ENCODE peak calls at places on chromosomes 4 and X, in eight cellular contexts. G is SK-N-SH, L is K562, K is GM12878, N is HCT116, Y is H1, W is HepG2, O is endothelial cell of umbilical vein. J is an unnamed sample.

GRCh38 chrX:16695079-16695676 is 17.3 kb downstream of the CTPS2 start:
- DNase-seq in L (peak), K (no peak), N (peak), Y (peak), G (peak), W (peak), O (peak), J (peak)

GRCh38 chr4:69717778-69718177 is 42.6 kb downstream of the SULT1B1 start:
- DNase-seq in L (no peak), N (no peak), K (no peak), W (no peak), Y (no peak), O (no peak), G (no peak), J (no peak)

GRCh38 chrX:12360991-12361598 is 222.8 kb downstream of the FRMPD4 start:
- DNase-seq in K (no peak), W (no peak), N (no peak), G (no peak), O (peak), L (no peak), Y (no peak), J (no peak)

GRCh38 chr4:7785017-7785416 is 154.6 kb downstream of the AFAP1 start:
- DNase-seq in N (no peak), G (peak), Y (no peak), K (no peak), W (no peak), L (no peak), O (peak), J (no peak)

GRCh38 chr4:140096483-140096861 is 57.5 kb downstream of the MAML3 start:
- DNase-seq in G (no peak), K (no peak), N (no peak), W (no peak), L (no peak), O (no peak), Y (no peak), J (no peak)

GRCh38 chr4:7055111-7055989 is 12.2 kb downstream of the TADA2B start:
- DNase-seq in W (no peak), K (no peak), G (no peak), N (no peak), Y (no peak), L (no peak), O (peak), J (no peak)

GRCh38 chr4:123350191-123350544 is 46.4 kb upstream of the SPRY1 start:
- DNase-seq in K (no peak), L (peak), Y (no peak), G (no peak), N (peak), O (peak), W (peak), J (no peak)

GRCh38 chrX:13380230-13380629 is 60.4 kb upstream of the ATXN3L start:
- DNase-seq in K (no peak), N (no peak), L (no peak), O (peak), G (no peak), Y (no peak), W (no peak), J (no peak)

GRCh38 chr4:10666616-10667015 is 18.0 kb downstream of the CLNK start:
- DNase-seq in K (no peak), L (no peak), O (no peak), W (no peak), Y (no peak), G (no peak), N (no peak), J (no peak)

GRCh38 chrX:11533211-11533651 is 132.5 kb downstream of the ARHGAP6 start:
- DNase-seq in O (peak), K (peak), Y (no peak), G (peak), W (peak), L (peak), N (peak), J (peak)

GRCh38 chrX:24542756-24543155 is 77.7 kb downstream of the PDK3 start:
- DNase-seq in G (no peak), Y (no peak), W (no peak), K (no peak), O (peak), L (no peak), N (no peak), J (no peak)

GRCh38 chr4:74228691-74229640 is 71.0 kb downstream of the MTHFD2L start:
- DNase-seq in Y (peak), K (no peak), O (peak), N (peak), L (peak), G (peak), W (peak), J (peak)

GRCh38 chr4:138892483-138893386 is 122.8 kb upstream of the NOCT start:
- DNase-seq in O (no peak), K (no peak), N (no peak), W (no peak), L (no peak), Y (no peak), G (no peak), J (no peak)

GRCh38 chr4:124304936-124305335 is 407.6 kb downstream of the ANKRD50 start:
- DNase-seq in K (no peak), L (no peak), G (no peak), W (no peak), Y (no peak), O (peak), N (no peak), J (no peak)

GRCh38 chrX:1137531-1137930 is 74.9 kb downstream of the CRLF2 start:
- DNase-seq in K (no peak), O (no peak), L (no peak), Y (no peak), G (no peak), N (no peak), W (no peak), J (no peak)

GRCh38 chr4:156970501-156971167 is 965 bp downstream of the PDGFC start:
- DNase-seq in W (peak), Y (peak), O (peak), N (no peak), G (peak), K (no peak), L (no peak), J (no peak)

GRCh38 chr4:132572210-132572609 is 576.9 kb upstream of the PCDH10 start:
- DNase-seq in Y (no peak), G (no peak), W (no peak), N (no peak), K (no peak), L (no peak), O (peak), J (no peak)

GRCh38 chr4:7160439-7160838 is 31.9 kb upstream of the SORCS2 start:
- DNase-seq in Y (no peak), G (peak), W (no peak), L (no peak), O (no peak), K (no peak), N (no peak), J (no peak)

GRCh38 chr4:118904935-118905334 is 16.3 kb downstream of the SYNPO2 start:
- DNase-seq in Y (no peak), G (peak), W (no peak), L (no peak), K (no peak), N (no peak), O (peak), J (no peak)

GRCh38 chr4:40731792-40732245 is 17.9 kb upstream of the NSUN7 start:
- DNase-seq in O (peak), W (peak), K (no peak), L (no peak), N (no peak), Y (no peak), G (peak), J (no peak)

GRCh38 chr4:36218121-36218520 is 26.2 kb downstream of the ARAP2 start:
- DNase-seq in O (no peak), G (no peak), Y (no peak), K (no peak), L (no peak), W (no peak), N (no peak), J (no peak)

GRCh38 chr4:74426101-74426500 is 18.8 kb upstream of the AREG start:
- DNase-seq in L (no peak), K (no peak), W (no peak), N (no peak), Y (no peak), O (no peak), G (no peak), J (no peak)

GRCh38 chr4:38469410-38469809 is 194.6 kb upstream of the KLF3 start:
- DNase-seq in L (no peak), G (no peak), N (no peak), W (no peak), K (no peak), Y (no peak), O (no peak), J (no peak)

GRCh38 chr4:90120037-90120436 is 7.2 kb upstream of the CCSER1 start:
- DNase-seq in K (no peak), W (no peak), L (no peak), Y (no peak), O (peak), G (no peak), N (no peak), J (no peak)

GRCh38 chr4:152408514-152409327 is 127.2 kb downstream of the FBXW7 start:
- DNase-seq in K (no peak), W (peak), N (peak), O (peak), Y (no peak), G (peak), L (peak), J (no peak)

GRCh38 chrX:139093201-139093600 is 381.7 kb upstream of the FGF13 start:
- DNase-seq in G (no peak), K (no peak), Y (no peak), N (no peak), O (no peak), W (no peak), L (no peak), J (no peak)

GRCh38 chr4:156293657-156294297 is 340.1 kb upstream of the CTSO start:
- DNase-seq in Y (no peak), W (no peak), G (no peak), N (no peak), K (no peak), L (no peak), O (peak), J (no peak)

GRCh38 chr4:158314756-158315487 is 104.6 kb downstream of the TMEM144 start:
- DNase-seq in Y (no peak), O (peak), K (no peak), L (no peak), G (no peak), N (no peak), W (no peak), J (no peak)

GRCh38 chr4:1989533-1990347 is 19.0 kb downstream of the NELFA start:
- DNase-seq in O (no peak), K (no peak), W (no peak), G (no peak), L (no peak), Y (no peak), N (no peak), J (no peak)

GRCh38 chrX:63718010-63718694 is 66.9 kb downstream of the ARHGEF9 start:
- DNase-seq in W (no peak), Y (no peak), G (no peak), K (no peak), L (no peak), N (no peak), O (no peak), J (no peak)

GRCh38 chr4:94498502-94498901 is 46.8 kb downstream of the PDLIM5 start:
- DNase-seq in W (no peak), K (no peak), Y (no peak), O (no peak), G (no peak), N (no peak), L (no peak), J (no peak)

GRCh38 chrX:63855896-63856295 is 70.9 kb upstream of the ARHGEF9 start:
- DNase-seq in L (no peak), K (no peak), O (no peak), W (no peak), N (no peak), G (no peak), Y (no peak), J (no peak)

GRCh38 chr4:168478868-168479267 is 1.4 kb downstream of the DDX60L start:
- DNase-seq in G (no peak), N (no peak), O (no peak), Y (no peak), L (no peak), K (no peak), W (no peak), J (no peak)

GRCh38 chr4:169952236-169953088 is 73.7 kb downstream of the MFAP3L start:
- DNase-seq in N (no peak), G (no peak), L (no peak), K (peak), Y (no peak), W (no peak), O (no peak), J (no peak)

GRCh38 chr4:169398294-169398693 is 127.5 kb upstream of the SH3RF1 start:
- DNase-seq in Y (no peak), W (no peak), L (no peak), N (no peak), O (peak), G (no peak), K (no peak), J (peak)

GRCh38 chrX:70262952-70263567 is 3.1 kb upstream of the P2RY4 start:
- DNase-seq in O (peak), N (no peak), Y (peak), L (peak), G (peak), W (peak), K (no peak), J (no peak)

GRCh38 chr4:21768349-21769310 is 179.9 kb downstream of the KCNIP4 start:
- DNase-seq in W (peak), G (peak), L (peak), O (peak), N (peak), Y (no peak), K (no peak), J (no peak)

GRCh38 chr4:59223292-59223941 is 1976.7 kb upstream of the ADGRL3 start:
- DNase-seq in G (peak), L (no peak), W (no peak), N (no peak), K (no peak), Y (no peak), O (no peak), J (no peak)

GRCh38 chr4:82577451-82577850 is 15.7 kb upstream of the TMEM150C start:
- DNase-seq in W (no peak), O (no peak), G (no peak), L (no peak), N (no peak), Y (no peak), K (no peak), J (no peak)
- TF ChIP-seq POLR2AphosphoS5 in W (no peak), O (no peak), G (no peak), L (no peak), N (no peak), Y (no peak), K (no peak), J (no peak)

DNA sequence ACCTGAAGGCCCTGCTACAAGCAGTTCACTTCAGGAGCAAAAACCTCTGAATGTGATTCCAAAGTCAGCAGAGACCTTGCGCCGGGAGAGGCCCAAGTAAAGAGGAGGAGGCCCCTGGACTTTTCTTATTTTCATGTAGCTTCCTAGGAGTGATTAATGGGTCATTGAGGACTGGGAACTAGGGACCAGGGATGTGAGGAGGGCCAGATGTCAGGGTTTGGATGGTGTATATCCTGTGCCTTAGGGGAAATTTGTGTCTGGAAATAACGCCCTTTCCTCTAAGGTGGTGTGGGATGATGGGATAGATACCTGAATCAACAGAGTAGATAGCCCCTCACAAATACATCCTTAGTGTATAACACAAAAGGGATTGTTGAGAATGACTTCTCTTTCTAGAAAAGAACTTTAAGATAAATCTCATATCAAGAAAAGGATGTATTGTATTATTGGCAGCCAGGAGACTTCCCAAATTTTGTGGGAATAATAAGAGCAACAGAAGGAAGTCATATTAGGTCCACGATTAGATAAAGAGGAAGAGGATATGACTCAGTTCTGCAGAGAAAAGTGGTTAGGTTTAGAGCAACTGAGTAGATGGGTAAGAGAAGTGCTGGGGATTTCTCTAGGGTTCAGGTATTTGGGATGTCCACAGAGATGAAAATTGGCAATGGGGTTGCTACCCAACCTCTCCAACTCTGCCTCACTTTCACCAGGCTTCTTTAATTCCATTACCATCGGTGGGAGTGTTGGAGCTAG is 1.1 kb downstream of the ITGB1BP2 start:
- DNase-seq in G (no peak), Y (no peak), K (no peak), O (peak), W (no peak), N (no peak), L (no peak), J (no peak)
- H3K4me3 ChIP-seq in G (no peak), Y (no peak), K (no peak), O (no peak), W (no peak), N (no peak), L (no peak), J (no peak)

DNA sequence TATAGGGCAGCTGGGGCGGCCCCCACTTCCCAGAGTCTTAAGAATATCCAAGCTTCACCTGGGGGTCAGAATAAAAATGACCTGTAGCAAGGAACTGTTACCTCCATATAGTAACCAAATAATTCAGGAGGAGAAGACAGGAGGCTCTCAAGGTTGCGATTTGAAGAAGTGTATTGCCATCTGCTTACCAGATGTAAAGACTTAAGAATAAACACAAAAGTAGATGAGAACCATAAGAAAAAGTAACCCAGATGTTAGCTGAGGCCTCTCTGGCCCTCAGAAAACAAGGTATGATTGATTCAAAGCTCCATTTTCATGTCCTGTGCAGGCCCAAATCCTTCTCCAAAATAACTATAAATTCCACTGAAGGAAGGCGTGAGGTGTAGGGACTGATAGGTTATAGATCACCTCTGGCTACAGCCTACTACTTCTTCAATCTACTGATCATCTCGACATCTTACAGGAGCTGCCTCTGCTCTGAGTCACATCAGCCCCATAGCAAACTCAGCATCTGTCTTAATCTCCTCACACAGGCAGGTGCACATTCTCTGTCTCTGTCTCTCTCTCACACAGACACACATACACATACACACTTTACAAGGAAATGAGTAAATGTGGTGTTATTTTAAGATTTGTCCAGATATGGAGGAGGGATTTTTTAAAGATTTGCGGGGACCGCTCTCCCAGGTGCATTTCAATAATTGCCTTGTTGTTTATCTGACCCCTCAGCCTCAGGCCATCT is 193.9 kb upstream of the EDNRA start:
- DNase-seq in Y (no peak), L (no peak), W (no peak), G (no peak), N (no peak), O (peak), K (no peak), J (no peak)
- H3K9ac ChIP-seq in Y (no peak), L (no peak), W (no peak), G (no peak), N (no peak), O (no peak), K (no peak), J (no peak)

GRCh38 chrX:48957827-48958634 is 624 bp upstream of the OTUD5 start:
- DNase-seq in L (peak), G (peak), W (peak), K (peak), Y (peak), N (peak), O (peak), J (peak)

GRCh38 chrX:48957477-48957826 is at the start of gene OTUD5:
- DNase-seq in Y (peak), L (peak), K (no peak), W (peak), O (no peak), N (no peak), G (peak), J (no peak)

GRCh38 chrX:48961585-48962091 is 4.2 kb upstream of the OTUD5 start:
- DNase-seq in Y (no peak), O (peak), G (no peak), N (no peak), L (peak), K (no peak), W (peak), J (no peak)

GRCh38 chrX:48958635-48959094 is 1.3 kb upstream of the OTUD5 start:
- DNase-seq in K (no peak), W (peak), Y (peak), N (no peak), G (no peak), L (no peak), O (peak), J (no peak)

GRCh38 chrX:48960291-48960690 is 2.9 kb upstream of the OTUD5 start:
- DNase-seq in Y (no peak), L (no peak), G (no peak), O (no peak), W (no peak), N (no peak), K (no peak), J (no peak)
- TF ChIP-seq POLR2AphosphoS5 in Y (no peak), L (no peak), G (no peak), O (no peak), W (no peak), N (no peak), K (no peak), J (no peak)

DNA sequence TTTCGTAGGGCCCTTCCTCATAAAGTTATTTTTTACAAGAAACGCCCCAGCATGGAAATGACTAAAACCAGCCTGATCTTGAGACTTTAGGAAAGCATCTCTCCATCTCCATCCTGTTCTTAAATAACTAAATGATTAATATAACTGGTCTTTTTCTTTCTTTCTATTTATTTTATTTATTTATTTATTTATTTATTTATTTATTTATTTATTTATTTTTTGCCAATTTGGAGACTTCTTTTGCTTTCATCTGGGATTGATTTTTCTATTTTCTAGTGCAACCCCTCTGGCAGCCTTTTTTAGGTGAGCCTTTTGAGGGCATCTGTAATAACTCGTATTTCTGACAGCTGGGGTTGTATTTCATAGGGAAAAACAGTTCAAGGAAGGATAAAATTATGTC is 1.2 kb upstream of the KLHL34 start:
- DNase-seq in N (no peak), L (no peak), K (no peak), G (no peak), O (no peak), W (no peak), Y (no peak), J (no peak)
- H3K4me3 ChIP-seq in N (no peak), L (no peak), K (no peak), G (no peak), O (no peak), W (no peak), Y (no peak), J (no peak)